ENCODE peak calls at places on chromosomes 11 and 22, in six cellular contexts. Z, N, L, M, S and V are unnamed samples.

GRCh38 chr22:37091986-37092385 is 17.5 kb downstream of the TMPRSS6 start:
- DNase-seq in Z (no peak), N (no peak), L (no peak), M (no peak), S (no peak), V (no peak)

GRCh38 chr11:15941206-15941770 is 415.1 kb downstream of the SOX6 start:
- DNase-seq in Z (peak; percentile 69), N (peak; percentile 78), L (no peak), M (no peak), S (no peak), V (peak; percentile 11)

GRCh38 chr11:11414996-11415395 is 61.9 kb upstream of the CSNK2A3 start:
- DNase-seq in Z (no peak), N (no peak), L (no peak), M (no peak), S (no peak), V (no peak)

GRCh38 chr11:116387623-116388022 is 385.2 kb downstream of the BUD13 start:
- DNase-seq in Z (no peak), N (no peak), L (no peak), M (no peak), S (no peak), V (no peak)

GRCh38 chr22:31253949-31254348 is 38.3 kb downstream of the PIK3IP1 start:
- DNase-seq in Z (no peak), N (no peak), L (no peak), M (no peak), S (no peak), V (no peak)

GRCh38 chr11:113855803-113856202 is 19.6 kb downstream of the USP28 start:
- DNase-seq in Z (no peak), N (no peak), L (no peak), M (no peak), S (no peak), V (no peak)

GRCh38 chr11:29452131-29452530 is 564.7 kb downstream of the KCNA4 start:
- DNase-seq in Z (no peak), N (no peak), L (no peak), M (peak; percentile 81), S (no peak), V (no peak)

GRCh38 chr22:30356392-30357230 is at the start of the genes CCDC157 and SF3A1:
- DNase-seq in Z (peak; percentile 91), N (peak; percentile 97), L (peak; percentile 72), M (peak; percentile 81), S (peak; percentile 84), V (peak; percentile 96)

GRCh38 chr11:10305262-10305963 is 540 bp downstream of the ADM start:
- DNase-seq in Z (no peak), N (peak; percentile 20), L (no peak), M (peak; percentile 36), S (peak; percentile 55), V (peak; percentile 40)

GRCh38 chr22:20752104-20752741 is 21.7 kb upstream of the SERPIND1 start:
- DNase-seq in Z (no peak), N (no peak), L (no peak), M (no peak), S (no peak), V (no peak)

GRCh38 chr22:27420817-27421361 is 380.7 kb downstream of the MN1 start:
- DNase-seq in Z (peak; percentile 94), N (no peak), L (peak; percentile 85), M (peak; percentile 73), S (no peak), V (no peak)

GRCh38 chr11:119509969-119510401 is 87.0 kb upstream of the THY1 start:
- DNase-seq in Z (no peak), N (peak; percentile 72), L (peak; percentile 49), M (peak; percentile 67), S (no peak), V (peak; percentile 65)

GRCh38 chr11:12066056-12066798 is 44.2 kb upstream of the MICAL2 start:
- DNase-seq in Z (no peak), N (no peak), L (peak; percentile 83), M (peak; percentile 96), S (no peak), V (no peak)

GRCh38 chr22:39236321-39237275 is 8.2 kb downstream of the PDGFB start:
- DNase-seq in Z (no peak), N (peak; percentile 71), L (no peak), M (no peak), S (peak; percentile 70), V (peak; percentile 82)

GRCh38 chr22:30202531-30203006 is 44.0 kb downstream of the LIF start:
- DNase-seq in Z (no peak), N (no peak), L (no peak), M (peak; percentile 78), S (no peak), V (no peak)

GRCh38 chr22:39938509-39938908 is 21.7 kb upstream of the TMA7B start:
- DNase-seq in Z (no peak), N (no peak), L (no peak), M (no peak), S (no peak), V (peak; percentile 82)

GRCh38 chr11:95144313-95145235 is 54.9 kb downstream of the ENDOD1 start:
- DNase-seq in Z (no peak), N (no peak), L (no peak), M (no peak), S (no peak), V (no peak)

GRCh38 chr22:38250642-38251354 is 22.0 kb downstream of the TMEM184B start:
- DNase-seq in Z (no peak), N (no peak), L (no peak), M (no peak), S (no peak), V (no peak)

GRCh38 chr22:31818481-31819392 is 64.9 kb downstream of the DEPDC5 start:
- DNase-seq in Z (no peak), N (no peak), L (no peak), M (peak; percentile 22), S (no peak), V (peak; percentile 35)

GRCh38 chr22:24429411-24430365 is 2.3 kb downstream of the ADORA2A start:
- DNase-seq in Z (no peak), N (peak; percentile 65), L (no peak), M (peak; percentile 36), S (peak; percentile 86), V (peak; percentile 92)

GRCh38 chr22:38413085-38414008 is 41.7 kb downstream of the KCNJ4 start:
- DNase-seq in Z (peak; percentile 59), N (no peak), L (no peak), M (no peak), S (no peak), V (no peak)

GRCh38 chr11:120756931-120757330 is 245.4 kb downstream of the GRIK4 start:
- DNase-seq in Z (no peak), N (no peak), L (no peak), M (peak; percentile 16), S (no peak), V (no peak)
- TF ChIP-seq CTCF in Z (no peak), N (no peak), L (no peak), M (peak; percentile 31), S (no peak), V (no peak)

DNA sequence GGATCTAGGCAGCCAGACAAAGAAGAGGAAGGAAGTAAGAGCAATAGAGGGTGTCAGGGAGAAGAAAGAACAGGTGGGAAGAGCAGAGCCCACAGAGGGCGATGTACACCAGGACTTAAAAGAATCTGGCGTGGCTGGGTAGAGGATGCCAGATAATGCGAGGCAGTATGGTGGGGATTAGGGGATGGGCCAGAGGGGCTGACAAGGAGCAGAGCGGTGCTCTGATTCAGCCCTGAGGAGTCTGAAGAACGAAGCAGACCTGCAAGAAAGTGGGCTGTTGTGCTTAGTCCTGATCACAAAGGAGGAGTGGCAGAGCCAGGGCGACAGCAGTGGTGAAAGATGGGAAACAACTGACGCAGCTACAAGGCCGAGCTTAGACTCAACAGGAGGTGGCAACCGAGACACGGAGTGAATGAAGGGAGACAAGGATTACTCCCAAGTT is 163.7 kb downstream of the LARGE1 start:
- DNase-seq in Z (no peak), N (no peak), L (no peak), M (no peak), S (no peak), V (no peak)
- TF ChIP-seq CTCF in Z (no peak), N (no peak), L (no peak), M (no peak), S (no peak), V (no peak)

GRCh38 chr11:130553306-130553705 is 104.9 kb downstream of the ADAMTS15 start:
- DNase-seq in Z (no peak), N (no peak), L (no peak), M (no peak), S (no peak), V (no peak)

GRCh38 chr11:130555251-130555841 is 106.9 kb downstream of the ADAMTS15 start:
- DNase-seq in Z (no peak), N (no peak), L (no peak), M (no peak), S (no peak), V (no peak)

GRCh38 chr11:130550984-130551383 is 102.5 kb downstream of the ADAMTS15 start:
- DNase-seq in Z (no peak), N (no peak), L (no peak), M (no peak), S (no peak), V (no peak)

GRCh38 chr11:130551388-130551787 is 102.9 kb downstream of the ADAMTS15 start:
- DNase-seq in Z (no peak), N (no peak), L (no peak), M (no peak), S (no peak), V (no peak)

GRCh38 chr11:130554241-130555055 is 106.0 kb downstream of the ADAMTS15 start:
- DNase-seq in Z (no peak), N (no peak), L (no peak), M (peak; percentile 66), S (no peak), V (no peak)
- TF ChIP-seq CTCF in Z (no peak), N (no peak), L (no peak), M (no peak), S (no peak), V (no peak)

GRCh38 chr22:49958462-49958921 is 2.1 kb upstream of the PIM3 start:
- DNase-seq in Z (no peak), N (no peak), L (no peak), M (no peak), S (no peak), V (no peak)

GRCh38 chr22:49960159-49960966 is at the start of gene PIM3:
- DNase-seq in Z (peak; percentile 95), N (peak; percentile 97), L (peak; percentile 85), M (peak; percentile 95), S (peak; percentile 95), V (peak; percentile 96)

GRCh38 chr22:49958961-49959781 is 1.4 kb upstream of the PIM3 start:
- DNase-seq in Z (no peak), N (no peak), L (no peak), M (no peak), S (no peak), V (no peak)

GRCh38 chr22:49960967-49961600 is 512 bp downstream of the PIM3 start:
- DNase-seq in Z (peak; percentile 77), N (no peak), L (no peak), M (peak; percentile 47), S (peak; percentile 53), V (peak; percentile 58)

DNA sequence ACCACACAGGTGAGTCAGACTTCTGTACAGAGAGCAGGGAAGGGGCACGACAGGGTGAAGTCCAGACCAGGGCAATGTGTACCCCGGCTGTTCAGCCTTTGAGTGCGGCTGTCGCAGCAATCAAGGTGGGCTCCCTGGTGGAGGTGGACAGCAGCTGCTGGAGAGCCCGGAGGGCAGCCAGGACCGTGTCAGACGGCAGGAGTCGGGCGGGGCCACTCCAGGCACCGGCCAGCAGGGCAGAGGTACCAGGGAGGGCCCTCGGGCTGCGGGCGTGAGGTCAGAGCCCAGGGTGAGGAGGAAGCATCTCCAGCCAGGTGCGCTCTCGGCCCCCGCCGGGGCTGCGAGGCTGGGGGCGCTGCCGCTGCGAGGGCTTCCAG is 802 bp upstream of the PIM3 start:
- DNase-seq in Z (no peak), N (no peak), L (no peak), M (peak; percentile 69), S (no peak), V (peak; percentile 65)
- TF ChIP-seq CTCF in Z (no peak), N (no peak), L (no peak), M (no peak), S (peak; percentile 23), V (no peak)